ENCODE peak calls at places on chromosomes 7 and 10, in four cellular contexts. One of them, this sample, is unnamed.

GRCh38 chr7:41027428-41028115 is 675.3 kb downstream of the INHBA start:
- DNase-seq in GM12878: no peak
- DNase-seq in astrocyte of the cerebellum: peak
- DNase-seq in fibroblast of lung: peak
- DNase-seq in this sample: peak

GRCh38 chr10:6667679-6668270 is 87.7 kb upstream of the PRKCQ start:
- DNase-seq in astrocyte of the cerebellum: peak
- DNase-seq in fibroblast of lung: peak
- DNase-seq in GM12878: no peak
- DNase-seq in this sample: peak

GRCh38 chr10:116836087-116836486 is 13.2 kb upstream of the ENO4 start:
- DNase-seq in GM12878: no peak
- DNase-seq in astrocyte of the cerebellum: no peak
- DNase-seq in fibroblast of lung: no peak
- DNase-seq in this sample: no peak

GRCh38 chr10:69419761-69420126 is 3.0 kb upstream of the TACR2 start:
- DNase-seq in fibroblast of lung: no peak
- DNase-seq in GM12878: no peak
- DNase-seq in astrocyte of the cerebellum: no peak
- DNase-seq in this sample: no peak

GRCh38 chr10:97065686-97066679 is 119.8 kb downstream of the SLIT1 start:
- DNase-seq in astrocyte of the cerebellum: no peak
- DNase-seq in GM12878: no peak
- DNase-seq in fibroblast of lung: no peak
- DNase-seq in this sample: no peak

GRCh38 chr7:112876877-112877276 is 86.7 kb upstream of the TMEM168 start:
- DNase-seq in fibroblast of lung: no peak
- DNase-seq in astrocyte of the cerebellum: no peak
- DNase-seq in GM12878: no peak
- DNase-seq in this sample: no peak

GRCh38 chr7:98733036-98733435 is 116.0 kb downstream of the NPTX2 start:
- DNase-seq in fibroblast of lung: peak
- DNase-seq in astrocyte of the cerebellum: no peak
- DNase-seq in GM12878: peak
- DNase-seq in this sample: peak

GRCh38 chr7:31692451-31692850 is 5.4 kb downstream of the PPP1R17 start:
- DNase-seq in fibroblast of lung: no peak
- DNase-seq in GM12878: no peak
- DNase-seq in astrocyte of the cerebellum: no peak
- DNase-seq in this sample: no peak

GRCh38 chr10:4568731-4569130 is 257.3 kb upstream of the AKR1E2 start:
- DNase-seq in astrocyte of the cerebellum: no peak
- DNase-seq in GM12878: no peak
- DNase-seq in fibroblast of lung: no peak
- DNase-seq in this sample: no peak

GRCh38 chr7:107588529-107589130 is 8.6 kb downstream of the BCAP29 start:
- DNase-seq in fibroblast of lung: no peak
- DNase-seq in astrocyte of the cerebellum: no peak
- DNase-seq in GM12878: no peak
- DNase-seq in this sample: no peak

GRCh38 chr10:92592761-92593552 is at the start of gene KIF11:
- DNase-seq in fibroblast of lung: peak
- DNase-seq in astrocyte of the cerebellum: peak
- DNase-seq in GM12878: peak
- DNase-seq in this sample: peak

GRCh38 chr7:23938937-23939552 is 229.0 kb downstream of the STK31 start:
- DNase-seq in astrocyte of the cerebellum: no peak
- DNase-seq in GM12878: no peak
- DNase-seq in fibroblast of lung: peak
- DNase-seq in this sample: peak

GRCh38 chr10:22252286-22252800 is 34.5 kb upstream of the EBLN1 start:
- DNase-seq in GM12878: no peak
- DNase-seq in fibroblast of lung: peak
- DNase-seq in astrocyte of the cerebellum: no peak
- DNase-seq in this sample: peak

GRCh38 chr7:2523941-2524807 is 4.6 kb downstream of the LFNG start:
- DNase-seq in astrocyte of the cerebellum: no peak
- DNase-seq in GM12878: no peak
- DNase-seq in fibroblast of lung: no peak
- DNase-seq in this sample: peak

GRCh38 chr10:24035761-24036160 is 173.2 kb upstream of the KIAA1217 start:
- DNase-seq in astrocyte of the cerebellum: no peak
- DNase-seq in GM12878: no peak
- DNase-seq in fibroblast of lung: no peak
- DNase-seq in this sample: no peak

GRCh38 chr10:123301077-123301875 is 147.1 kb downstream of the BUB3 start:
- DNase-seq in fibroblast of lung: peak
- DNase-seq in GM12878: no peak
- DNase-seq in astrocyte of the cerebellum: no peak
- DNase-seq in this sample: no peak

GRCh38 chr10:114042895-114043531 is 653 bp upstream of the ADRB1 start:
- DNase-seq in fibroblast of lung: peak
- DNase-seq in GM12878: no peak
- DNase-seq in astrocyte of the cerebellum: peak
- DNase-seq in this sample: no peak

GRCh38 chr7:11830582-11831382 is 1.2 kb downstream of the THSD7A start:
- DNase-seq in GM12878: no peak
- DNase-seq in astrocyte of the cerebellum: no peak
- DNase-seq in fibroblast of lung: peak
- DNase-seq in this sample: peak

GRCh38 chr10:50423448-50423847 is 172.1 kb upstream of the ASAH2 start:
- DNase-seq in astrocyte of the cerebellum: no peak
- DNase-seq in fibroblast of lung: no peak
- DNase-seq in GM12878: no peak
- DNase-seq in this sample: no peak

GRCh38 chr7:139362302-139362701 is 2.6 kb downstream of the LUC7L2 start:
- DNase-seq in astrocyte of the cerebellum: no peak
- DNase-seq in fibroblast of lung: peak
- DNase-seq in GM12878: no peak
- DNase-seq in this sample: no peak
- H3K4me3 ChIP-seq in astrocyte of the cerebellum: no peak
- H3K4me3 ChIP-seq in fibroblast of lung: no peak
- H3K4me3 ChIP-seq in GM12878: peak
- H3K4me3 ChIP-seq in this sample: no peak

GRCh38 chr7:130381468-130382312 is 1.4 kb downstream of the CPA1 start:
- DNase-seq in fibroblast of lung: no peak
- DNase-seq in GM12878: no peak
- DNase-seq in astrocyte of the cerebellum: no peak
- DNase-seq in this sample: no peak
- TF ChIP-seq CTCF in fibroblast of lung: no peak
- TF ChIP-seq CTCF in GM12878: no peak
- TF ChIP-seq CTCF in astrocyte of the cerebellum: peak
- TF ChIP-seq CTCF in this sample: no peak

DNA sequence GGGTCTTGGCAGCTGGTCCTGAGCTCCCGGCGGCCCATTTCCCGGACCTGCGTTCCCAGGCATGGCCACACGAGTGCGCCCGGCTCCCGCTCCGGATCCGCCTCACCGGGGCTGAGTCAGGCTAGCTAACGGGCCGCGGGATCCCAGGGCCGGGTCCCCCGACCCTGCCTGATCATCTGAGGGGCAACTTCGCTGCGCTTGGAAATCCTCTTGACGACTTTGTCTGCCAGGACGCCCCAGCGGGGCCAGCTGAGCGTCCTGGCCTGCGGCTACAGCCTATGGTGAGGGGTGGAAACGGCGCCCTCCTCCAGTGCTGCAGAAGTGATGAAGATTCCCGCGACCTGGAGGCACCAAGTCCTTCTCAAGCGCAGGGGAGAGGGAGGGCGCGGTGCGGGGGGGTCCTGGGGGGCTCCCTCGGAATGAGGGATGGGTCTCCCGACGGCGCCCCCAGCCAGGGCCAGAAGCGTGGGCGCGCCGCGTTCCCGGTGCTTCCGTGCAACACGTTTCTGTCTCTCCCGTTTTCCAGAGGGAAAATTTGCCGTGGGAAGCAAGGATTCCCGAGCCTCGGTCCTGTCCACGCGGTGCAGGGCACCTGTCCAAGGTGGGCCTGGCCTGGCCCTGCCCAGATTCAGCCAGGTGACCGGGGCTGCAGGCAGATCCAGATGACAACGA is 212.4 kb downstream of the CCSER2 start:
- DNase-seq in GM12878: no peak
- DNase-seq in astrocyte of the cerebellum: peak
- DNase-seq in fibroblast of lung: peak
- DNase-seq in this sample: peak
- H3K4me3 ChIP-seq in GM12878: no peak
- H3K4me3 ChIP-seq in astrocyte of the cerebellum: peak
- H3K4me3 ChIP-seq in fibroblast of lung: peak
- H3K4me3 ChIP-seq in this sample: peak

DNA sequence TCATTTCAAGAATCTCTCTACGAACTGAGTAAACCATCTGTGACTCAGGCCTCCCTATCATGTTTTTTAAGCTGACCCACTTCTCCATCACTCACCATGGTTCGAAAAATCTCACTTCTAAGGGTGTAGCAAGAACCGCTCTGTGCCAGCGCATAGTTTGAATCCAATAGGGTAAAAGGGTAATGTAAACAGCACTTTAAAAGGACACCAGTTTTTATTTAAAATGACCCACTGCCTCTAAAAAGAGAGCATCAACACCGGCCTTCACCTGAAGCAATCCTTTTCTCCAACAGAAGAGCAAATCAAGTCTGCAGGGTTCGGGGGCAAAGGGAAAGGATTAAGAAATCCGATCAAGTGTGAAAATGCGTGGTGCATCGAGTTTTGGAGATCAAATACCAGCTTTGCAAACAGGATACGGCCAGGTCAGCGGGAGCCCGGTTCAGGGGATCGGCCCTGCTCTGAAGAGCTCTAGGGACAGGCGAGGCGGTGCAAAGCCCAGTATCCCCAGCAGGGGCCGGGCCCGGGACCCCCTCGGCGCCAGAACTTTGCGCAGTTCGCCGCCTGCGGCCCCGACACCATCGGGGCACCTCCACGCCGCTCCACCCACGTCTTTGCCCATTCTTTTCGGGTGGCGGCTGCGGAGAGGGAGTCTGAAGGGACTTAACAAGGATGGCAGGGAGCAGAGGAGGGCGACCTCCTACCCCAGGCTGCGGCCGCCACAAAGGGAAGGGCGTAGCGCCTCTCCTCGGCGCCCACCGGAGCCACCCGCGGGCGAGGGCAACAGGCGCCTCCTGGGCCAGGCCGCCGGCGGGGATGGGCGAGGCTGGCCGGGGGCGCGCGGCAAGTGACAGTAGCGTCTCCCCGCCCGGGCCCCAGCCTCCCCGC is 840 bp downstream of the NMT2 start:
- DNase-seq in GM12878: no peak
- DNase-seq in fibroblast of lung: peak
- DNase-seq in astrocyte of the cerebellum: no peak
- DNase-seq in this sample: peak
- TF ChIP-seq CTCF in GM12878: peak
- TF ChIP-seq CTCF in fibroblast of lung: peak
- TF ChIP-seq CTCF in astrocyte of the cerebellum: peak
- TF ChIP-seq CTCF in this sample: peak